ENCODE peak calls at places on chromosome 18, in seven cellular contexts. X, P, A, E, K, T and C are unnamed samples.

GRCh38 chr18:79092869-79093268 is 23.7 kb downstream of the ATP9B start:
- DNase-seq in E (no peak), K (no peak), A (no peak), X (no peak), T (no peak), P (peak), C (no peak)

GRCh38 chr18:3453540-3454364 is 3.8 kb downstream of the TGIF1 start:
- DNase-seq in X (peak), K (no peak), E (peak), T (peak), P (peak), A (peak), C (peak)

GRCh38 chr18:7889515-7889914 is 322.4 kb downstream of the PTPRM start:
- DNase-seq in X (no peak), P (no peak), K (no peak), A (no peak), T (no peak), E (no peak), C (no peak)

GRCh38 chr18:54606835-54607212 is 15.8 kb downstream of the DYNAP start:
- DNase-seq in K (no peak), X (no peak), T (no peak), P (no peak), E (no peak), A (peak), C (no peak)

GRCh38 chr18:62571648-62572047 is 48.8 kb downstream of the ZCCHC2 start:
- DNase-seq in K (no peak), A (no peak), P (no peak), E (no peak), X (no peak), T (no peak), C (no peak)

GRCh38 chr18:22913861-22914260 is 19.3 kb upstream of the RBBP8 start:
- DNase-seq in A (peak), T (no peak), X (no peak), E (no peak), P (no peak), K (peak), C (peak)

GRCh38 chr18:6414118-6414722 is 491 bp downstream of the L3MBTL4 start:
- DNase-seq in A (peak), E (no peak), K (peak), X (peak), P (no peak), T (peak), C (peak)

GRCh38 chr18:36296591-36297418 is 708 bp upstream of the FHOD3 start:
- DNase-seq in E (no peak), K (peak), P (peak), X (peak), T (peak), A (peak), C (peak)

GRCh38 chr18:44579745-44580144 is 100.9 kb upstream of the SETBP1 start:
- DNase-seq in K (no peak), T (no peak), X (no peak), E (no peak), A (no peak), P (peak), C (no peak)

GRCh38 chr18:57737661-57738060 is 65.5 kb downstream of the ATP8B1 start:
- DNase-seq in X (peak), A (peak), T (peak), E (no peak), K (no peak), P (peak), C (peak)
- H3K4me3 ChIP-seq in X (no peak), A (no peak), T (no peak), E (no peak), K (no peak), P (no peak), C (no peak)

GRCh38 chr18:27899893-27900292 is 277.0 kb downstream of the CDH2 start:
- DNase-seq in E (no peak), T (peak), A (no peak), K (no peak), P (no peak), X (no peak), C (no peak)

DNA sequence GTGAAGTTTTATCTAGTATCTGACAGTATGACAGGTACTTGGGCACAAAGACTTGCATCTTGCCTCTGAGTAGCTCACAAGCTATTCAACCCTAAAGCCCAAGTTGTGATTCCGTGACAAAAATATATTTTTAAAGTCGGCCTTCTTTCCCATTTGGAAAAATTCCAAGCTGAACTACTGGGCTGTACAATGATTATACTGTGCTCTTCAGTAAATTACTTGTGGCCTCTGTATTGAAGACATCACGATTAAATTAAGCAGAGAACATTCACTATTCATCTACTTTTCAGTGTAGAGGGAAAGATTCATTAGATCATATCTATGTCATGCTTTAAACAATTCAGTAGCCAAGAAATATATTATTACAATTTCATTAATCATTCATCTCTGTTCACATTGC is 282.2 kb downstream of the CDH2 start:
- DNase-seq in E (no peak), X (no peak), T (no peak), A (no peak), P (peak), K (no peak), C (no peak)
- H3K4me3 ChIP-seq in E (no peak), X (no peak), T (no peak), A (no peak), P (no peak), K (no peak), C (no peak)

DNA sequence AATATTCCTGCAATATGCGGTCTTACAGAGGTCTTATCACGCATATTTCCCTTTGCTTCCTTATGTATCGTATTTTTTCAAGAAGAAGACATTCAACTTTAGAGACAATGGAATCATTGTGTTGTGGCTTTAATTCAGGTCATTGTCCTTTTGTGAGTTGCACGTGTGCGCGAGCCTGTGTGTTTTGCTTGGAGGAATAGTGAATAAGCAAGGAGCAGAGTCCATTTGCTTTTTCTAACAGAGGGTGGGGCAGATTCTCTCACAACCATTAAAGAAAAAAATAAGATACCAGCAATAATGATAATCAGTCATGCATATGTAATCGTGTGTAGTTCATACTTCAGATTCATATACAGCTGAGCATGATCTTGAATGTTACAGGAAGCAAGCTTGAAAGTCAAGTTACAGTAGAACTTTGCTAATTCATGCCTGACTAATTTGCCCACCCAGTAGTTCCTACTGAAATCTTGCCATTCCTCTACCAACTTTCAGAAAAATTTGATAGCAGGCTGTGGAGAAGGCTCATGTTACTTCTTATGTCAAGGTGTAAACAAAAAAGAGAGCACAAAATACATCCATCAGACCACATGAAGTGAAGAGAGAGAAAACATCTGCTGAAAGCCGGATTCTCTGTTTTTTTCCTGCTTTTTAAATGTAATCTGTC is 243.7 kb downstream of the NEDD4L start:
- DNase-seq in K (no peak), T (peak), X (no peak), E (no peak), P (peak), A (no peak), C (no peak)
- H3K4me3 ChIP-seq in K (no peak), T (no peak), X (no peak), E (no peak), P (no peak), A (no peak), C (no peak)

GRCh38 chr18:52337286-52337685 is 2.7 kb upstream of the DCC start:
- DNase-seq in P (peak), A (no peak), X (no peak), E (no peak), T (no peak), K (no peak), C (no peak)

GRCh38 chr18:52340466-52341378 is 725 bp downstream of the DCC start:
- DNase-seq in P (peak), X (no peak), A (no peak), E (no peak), T (no peak), K (peak), C (no peak)

GRCh38 chr18:52341617-52342381 is 1.8 kb downstream of the DCC start:
- DNase-seq in X (no peak), T (no peak), P (peak), E (no peak), K (peak), A (no peak), C (peak)

GRCh38 chr18:52343138-52343537 is 3.1 kb downstream of the DCC start:
- DNase-seq in P (peak), X (no peak), T (no peak), A (no peak), K (no peak), E (no peak), C (no peak)

DNA sequence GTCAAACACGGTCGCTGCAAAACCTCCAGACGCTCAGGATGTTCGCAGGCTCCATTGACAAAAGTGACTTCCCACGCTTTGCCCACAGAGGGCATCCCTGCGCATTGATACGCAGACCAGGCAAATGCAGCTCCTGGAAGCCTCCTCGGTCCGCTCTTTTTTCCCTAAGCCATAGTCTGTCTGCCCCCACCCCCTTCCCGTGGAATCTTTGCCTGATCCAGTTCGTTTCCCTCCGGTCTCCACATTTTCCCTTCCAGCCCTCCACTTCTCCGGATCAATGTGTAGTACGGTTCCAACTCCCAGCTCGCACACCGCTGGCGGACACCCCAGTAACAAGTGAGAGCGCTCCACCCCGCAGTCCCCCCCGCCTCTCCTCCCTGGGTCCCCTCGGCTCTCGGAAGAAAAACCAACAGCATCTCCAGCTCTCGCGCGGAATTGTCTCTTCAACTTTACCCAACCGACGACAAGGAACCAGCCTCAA is at the start of gene DCC:
- DNase-seq in X (no peak), P (peak), A (no peak), K (peak), E (no peak), T (peak), C (peak)
- H3K4me3 ChIP-seq in X (peak), P (peak), A (peak), K (no peak), E (no peak), T (no peak), C (peak)

GRCh38 chr18:8949206-8949605 is 153.3 kb upstream of the NDUFV2 start:
- DNase-seq in A (no peak), K (no peak), X (no peak), E (no peak), T (no peak), P (peak), C (no peak)
- H3K4me3 ChIP-seq in A (no peak), K (no peak), X (no peak), E (no peak), T (no peak), P (no peak), C (no peak)